ENCODE peak calls at places on chromosomes 2 and 18, in eight cellular contexts. K, B, Y, A, F, J, D and T are unnamed samples.

GRCh38 chr18:49697757-49698595 is 115.4 kb downstream of the ACAA2 start:
- DNase-seq in Y (peak), K (no peak), B (peak), D (no peak), J (no peak), F (no peak), A (no peak), T (peak)

GRCh38 chr18:22525313-22525712 is 107.6 kb upstream of the CTAGE1 start:
- DNase-seq in B (no peak), Y (no peak), D (no peak), K (no peak), F (no peak), A (no peak), J (no peak), T (no peak)

GRCh38 chr2:42054657-42055430 is 7.0 kb downstream of the PKDCC start:
- DNase-seq in D (no peak), A (no peak), J (no peak), Y (no peak), K (no peak), F (no peak), B (no peak), T (no peak)

GRCh38 chr18:7205346-7205745 is 25.5 kb upstream of the LRRC30 start:
- DNase-seq in K (no peak), J (no peak), Y (no peak), D (no peak), F (no peak), B (no peak), A (no peak), T (no peak)

GRCh38 chr2:44928660-44929471 is 12.6 kb upstream of the SIX3 start:
- DNase-seq in D (no peak), J (no peak), A (no peak), F (no peak), B (no peak), Y (no peak), K (no peak), T (no peak)

GRCh38 chr18:24466766-24467165 is 6.3 kb downstream of the HRH4 start:
- DNase-seq in K (no peak), J (no peak), B (no peak), A (no peak), F (no peak), D (no peak), Y (no peak), T (no peak)

GRCh38 chr2:65608391-65608790 is 176.0 kb upstream of the SPRED2 start:
- DNase-seq in J (no peak), A (no peak), D (no peak), Y (no peak), K (no peak), F (no peak), B (no peak), T (no peak)

GRCh38 chr2:174484573-174484972 is 2.3 kb downstream of the GPR155 start:
- DNase-seq in J (no peak), K (no peak), D (no peak), F (no peak), A (no peak), B (no peak), Y (no peak), T (no peak)

GRCh38 chr2:66478729-66479316 is 43.9 kb downstream of the MEIS1 start:
- DNase-seq in D (no peak), K (no peak), Y (no peak), B (no peak), J (no peak), A (no peak), F (no peak), T (no peak)

GRCh38 chr2:95272299-95272751 is 1.9 kb upstream of the PROM2 start:
- DNase-seq in B (no peak), Y (no peak), F (no peak), J (no peak), D (no peak), A (no peak), K (no peak), T (no peak)

GRCh38 chr2:146604521-146604920 is 1240.3 kb upstream of the ACVR2A start:
- DNase-seq in Y (no peak), A (no peak), D (no peak), F (no peak), J (no peak), B (no peak), K (no peak), T (no peak)

GRCh38 chr18:48228301-48228715 is 180.9 kb downstream of the ZBTB7C start:
- DNase-seq in F (no peak), B (no peak), D (no peak), K (no peak), A (no peak), Y (peak), J (no peak), T (no peak)

GRCh38 chr18:24817150-24818068 is 357.0 kb downstream of the HRH4 start:
- DNase-seq in Y (no peak), A (no peak), K (no peak), F (no peak), D (no peak), B (no peak), J (no peak), T (no peak)

GRCh38 chr2:190889175-190889943 is 8.7 kb downstream of the GLS start:
- DNase-seq in A (no peak), J (no peak), D (no peak), B (no peak), Y (no peak), F (no peak), K (no peak), T (no peak)

GRCh38 chr2:191757256-191757655 is 79.3 kb downstream of the NABP1 start:
- DNase-seq in K (no peak), D (no peak), Y (no peak), B (no peak), A (no peak), J (no peak), F (no peak), T (peak)

GRCh38 chr18:50161806-50162205 is 33.1 kb downstream of the MYO5B start:
- DNase-seq in A (no peak), D (no peak), B (no peak), J (no peak), K (no peak), F (no peak), Y (no peak), T (no peak)

DNA sequence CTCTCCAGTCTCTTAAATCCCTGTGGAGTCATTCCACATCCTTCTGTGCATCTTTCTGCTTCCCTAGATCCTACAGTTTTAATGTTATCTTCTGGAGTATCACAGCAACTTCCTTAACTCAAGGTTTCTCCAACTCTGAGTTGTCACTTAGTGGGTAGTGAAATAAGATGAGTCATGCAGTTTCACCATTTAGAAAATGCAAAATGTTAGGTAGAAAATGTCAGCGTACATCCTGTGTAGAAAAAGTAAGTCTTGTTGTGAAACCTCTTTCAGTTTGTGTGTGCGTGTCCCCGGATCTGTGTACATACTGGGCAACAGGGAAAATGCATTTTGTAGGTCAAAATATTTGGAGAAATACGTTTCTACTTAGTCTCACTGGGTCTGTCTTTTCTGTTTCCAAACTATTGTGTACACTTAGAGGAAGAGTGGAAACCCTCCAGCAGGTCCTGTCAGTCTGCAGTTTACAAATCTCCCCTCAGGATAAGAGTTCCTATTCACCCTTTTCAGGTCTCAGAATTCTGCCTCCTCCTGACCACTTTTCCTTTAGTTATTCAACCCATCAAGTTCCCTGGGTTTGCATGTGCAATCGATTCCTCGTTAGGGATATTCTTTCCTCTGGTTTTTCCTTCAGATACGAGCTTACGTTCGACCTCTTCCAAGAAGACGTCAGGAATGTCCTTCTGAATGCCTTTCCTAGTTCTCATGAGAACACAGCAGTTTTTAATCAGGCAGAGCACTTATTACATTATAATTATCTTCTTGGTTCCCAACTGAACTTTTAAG is 154.8 kb downstream of the TGIF1 start:
- DNase-seq in J (no peak), B (no peak), A (peak), Y (no peak), D (no peak), F (no peak), K (peak), T (peak)
- H3K4me3 ChIP-seq in J (peak), B (peak), A (peak), Y (peak), D (peak), F (peak), K (peak), T (peak)

GRCh38 chr2:156411835-156412234 is 24.3 kb upstream of the GPD2 start:
- DNase-seq in J (no peak), B (no peak), A (no peak), K (no peak), D (no peak), F (no peak), Y (no peak), T (no peak)
- H3K27ac ChIP-seq in J (no peak), B (no peak), A (no peak), K (no peak), D (no peak), F (no peak), Y (no peak), T (no peak)

GRCh38 chr2:54435827-54436226 is 20.3 kb upstream of the SPTBN1 start:
- DNase-seq in B (no peak), K (no peak), Y (no peak), F (no peak), A (no peak), J (no peak), D (no peak), T (no peak)
- H3K4me3 ChIP-seq in B (no peak), K (no peak), Y (no peak), F (no peak), A (no peak), J (no peak), D (no peak), T (no peak)

GRCh38 chr18:45935591-45936335 is 31.4 kb downstream of the EPG5 start:
- DNase-seq in B (no peak), F (no peak), Y (no peak), A (no peak), D (no peak), K (no peak), J (no peak), T (no peak)
- H3K27ac ChIP-seq in B (no peak), F (no peak), Y (no peak), A (no peak), D (no peak), K (no peak), J (no peak), T (no peak)

GRCh38 chr2:68251187-68251854 is 1.0 kb downstream of the PPP3R1 start:
- DNase-seq in Y (peak), B (peak), D (peak), A (peak), F (peak), J (peak), K (peak), T (peak)

GRCh38 chr2:68248361-68248760 is 4.0 kb downstream of the PPP3R1 start:
- DNase-seq in Y (no peak), B (no peak), J (no peak), D (no peak), K (no peak), A (no peak), F (no peak), T (no peak)

GRCh38 chr2:68250652-68251186 is 1.6 kb downstream of the PPP3R1 start:
- DNase-seq in B (no peak), A (no peak), Y (no peak), F (no peak), K (no peak), D (no peak), J (no peak), T (no peak)

GRCh38 chr2:68250196-68250595 is 2.1 kb downstream of the PPP3R1 start:
- DNase-seq in D (no peak), A (no peak), B (no peak), K (peak), F (no peak), J (no peak), Y (no peak), T (no peak)

DNA sequence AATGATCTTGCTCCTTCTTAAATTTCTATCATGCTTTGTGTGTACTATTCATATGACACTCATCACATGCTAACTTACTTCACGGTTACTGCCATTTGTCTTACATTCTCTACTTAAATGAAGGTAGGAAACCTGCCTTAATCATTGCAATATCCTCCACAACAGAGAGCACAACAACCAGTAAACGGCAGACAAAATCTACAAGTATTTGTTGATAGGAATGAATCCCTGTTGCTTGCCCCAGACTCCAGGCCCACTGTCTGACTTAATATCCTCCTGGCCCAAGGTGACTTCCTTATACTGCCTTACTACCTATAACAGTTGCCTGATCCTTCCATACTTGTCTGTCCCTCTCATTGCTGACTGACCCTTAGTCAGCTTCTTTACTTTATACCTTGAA is 3.5 kb downstream of the PPP3R1 start:
- DNase-seq in F (no peak), K (no peak), D (no peak), Y (no peak), J (no peak), A (no peak), B (no peak), T (no peak)
- H3K4me3 ChIP-seq in F (no peak), K (peak), D (no peak), Y (no peak), J (no peak), A (no peak), B (no peak), T (no peak)

GRCh38 chr2:36371963-36372391 is 16.4 kb downstream of the CRIM1 start:
- DNase-seq in B (no peak), K (no peak), J (no peak), F (no peak), A (no peak), D (no peak), Y (no peak), T (peak)

GRCh38 chr2:36369711-36370110 is 14.1 kb downstream of the CRIM1 start:
- DNase-seq in J (no peak), Y (no peak), K (no peak), B (no peak), F (no peak), D (no peak), A (no peak), T (no peak)

GRCh38 chr2:36370281-36370680 is 14.7 kb downstream of the CRIM1 start:
- DNase-seq in Y (no peak), A (no peak), B (no peak), D (no peak), F (no peak), K (no peak), J (no peak), T (no peak)

GRCh38 chr2:36373149-36373880 is 17.7 kb downstream of the CRIM1 start:
- DNase-seq in B (no peak), J (no peak), D (no peak), Y (no peak), K (no peak), F (no peak), A (no peak), T (no peak)

DNA sequence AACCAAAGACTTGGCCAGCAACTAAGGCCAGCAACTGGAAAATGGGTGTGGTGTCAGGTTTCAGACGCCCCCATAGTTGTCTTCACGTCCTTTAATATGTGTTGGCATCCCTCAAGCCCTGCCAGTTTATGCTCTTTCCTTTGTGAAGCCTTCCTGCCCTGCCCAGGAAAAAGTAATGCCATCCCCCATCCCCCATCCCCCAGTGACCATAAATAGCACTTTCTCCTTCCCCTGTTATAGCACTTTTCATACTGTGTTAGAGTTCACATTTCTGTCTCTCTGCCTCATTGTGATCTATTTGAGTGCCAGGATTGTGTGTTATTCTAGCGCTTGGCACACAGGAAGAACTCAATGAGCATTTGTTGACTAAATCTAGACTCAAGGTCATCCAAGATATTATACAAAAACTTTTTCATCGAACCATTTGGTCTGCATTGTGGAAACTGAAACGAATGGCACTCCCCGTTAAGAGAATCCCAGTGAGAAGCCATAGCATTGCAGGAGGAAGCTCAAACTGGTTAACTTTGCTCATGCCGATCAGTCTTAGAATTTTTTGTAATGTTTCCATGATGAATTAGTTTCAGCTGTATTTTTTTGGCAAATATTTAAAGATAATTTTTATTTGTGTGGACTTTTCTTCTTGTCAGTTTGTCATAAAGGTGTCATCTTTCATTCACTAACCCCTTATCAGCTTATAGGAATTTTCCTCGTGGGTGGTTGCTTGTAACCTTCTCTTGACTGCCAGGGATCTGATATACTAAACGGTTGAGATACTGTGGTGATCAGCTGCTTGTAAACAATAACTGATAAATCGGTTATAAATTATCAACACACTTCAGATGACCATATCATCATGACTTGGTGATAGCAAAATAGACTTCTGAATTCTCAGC is 15.7 kb downstream of the CRIM1 start:
- DNase-seq in Y (no peak), B (no peak), F (no peak), J (no peak), D (no peak), K (no peak), A (no peak), T (peak)
- H3K27ac ChIP-seq in Y (peak), B (no peak), F (peak), J (no peak), D (no peak), K (no peak), A (peak), T (peak)